ENCODE peak calls at places on chromosomes 2 and 18, in four cellular contexts. J is A549, Q is GM12878, E is K562. L is an unnamed sample.

GRCh38 chr2:165897741-165898140 is 55.8 kb downstream of the TTC21B start:
- ATAC-seq in J (no peak), Q (peak), E (no peak), L (no peak)

GRCh38 chr2:9618410-9618809 is 12.4 kb downstream of the YWHAQ start:
- ATAC-seq in J (no peak), Q (peak), E (no peak), L (no peak)

GRCh38 chr2:215951558-215951957 is 61.8 kb downstream of the MREG start:
- ATAC-seq in J (no peak), Q (no peak), E (no peak), L (no peak)

GRCh38 chr2:120978359-120979050 is 242.8 kb downstream of the GLI2 start:
- ATAC-seq in J (peak), Q (no peak), E (no peak), L (no peak)

GRCh38 chr2:59737313-59737712 is 816.1 kb downstream of the BCL11A start:
- ATAC-seq in J (no peak), Q (no peak), E (no peak), L (no peak)

GRCh38 chr18:41767960-41768359 is 187.1 kb upstream of the PIK3C3 start:
- ATAC-seq in J (no peak), Q (peak), E (no peak), L (no peak)

GRCh38 chr2:142629193-142629592 is 248.3 kb upstream of the KYNU start:
- ATAC-seq in J (no peak), Q (no peak), E (no peak), L (no peak)

GRCh38 chr2:52526735-52527134 is 1240.9 kb upstream of the CHAC2 start:
- ATAC-seq in J (no peak), Q (no peak), E (no peak), L (no peak)

GRCh38 chr2:150548527-150548926 is 61.1 kb upstream of the RND3 start:
- ATAC-seq in J (peak), Q (peak), E (peak), L (no peak)

GRCh38 chr2:32119161-32119560 is 46.5 kb upstream of the SLC30A6 start:
- ATAC-seq in J (no peak), Q (no peak), E (no peak), L (no peak)

GRCh38 chr2:170531876-170532275 is 183.3 kb upstream of the SP5 start:
- ATAC-seq in J (no peak), Q (peak), E (no peak), L (no peak)

GRCh38 chr2:231299267-231299666 is 96.2 kb upstream of the B3GNT7 start:
- ATAC-seq in J (no peak), Q (peak), E (no peak), L (no peak)

GRCh38 chr2:134257965-134258683 is 4.3 kb downstream of the MGAT5 start:
- ATAC-seq in J (no peak), Q (no peak), E (no peak), L (no peak)

GRCh38 chr2:51014722-51015121 is 17.2 kb downstream of the NRXN1 start:
- ATAC-seq in J (no peak), Q (no peak), E (no peak), L (no peak)

DNA sequence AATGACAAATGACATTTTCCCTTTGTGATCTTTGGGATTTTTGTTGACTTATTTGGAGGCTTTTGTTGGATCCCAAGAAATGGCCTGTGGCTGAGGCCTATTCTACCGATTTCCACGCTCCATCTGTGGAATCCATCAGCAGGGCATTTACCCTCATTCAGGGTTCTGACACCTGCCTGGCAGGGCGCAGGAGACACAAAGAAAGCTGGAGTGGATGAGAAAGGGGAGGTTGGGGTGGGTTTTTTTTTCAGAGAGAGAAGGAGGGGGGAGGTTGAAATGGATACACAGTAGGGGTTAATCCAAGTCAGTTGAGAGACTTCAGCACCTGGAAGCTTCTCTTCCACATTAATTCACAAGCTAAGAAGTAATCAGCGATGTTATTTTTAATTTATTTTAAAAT is 59.7 kb downstream of the PAX3 start:
- ATAC-seq in J (no peak), Q (no peak), E (no peak), L (no peak)
- TF ChIP-seq EP300 in J (no peak), Q (no peak), E (no peak), L (no peak)

GRCh38 chr18:77127769-77128671 is 4.6 kb downstream of the MBP start:
- ATAC-seq in J (peak), Q (peak), E (no peak), L (peak)
- TF ChIP-seq POLR2A in J (no peak), Q (no peak), E (no peak), L (no peak)

GRCh38 chr18:429030-429429 is 71.5 kb downstream of the COLEC12 start:
- ATAC-seq in J (no peak), Q (no peak), E (no peak), L (peak)
- TF ChIP-seq EP300 in J (no peak), Q (no peak), E (no peak), L (no peak)

GRCh38 chr2:62705007-62705829 is at the start of gene EHBP1:
- ATAC-seq in J (peak), Q (peak), E (peak), L (peak)
- TF ChIP-seq POLR2A in J (peak), Q (peak), E (peak), L (peak)

GRCh38 chr18:50647237-50647636 is 87.3 kb downstream of the MAPK4 start:
- ATAC-seq in J (no peak), Q (no peak), E (no peak), L (no peak)
- TF ChIP-seq EP300 in J (no peak), Q (no peak), E (no peak), L (no peak)

GRCh38 chr2:219386532-219387280 is 1.0 kb downstream of the DNPEP start:
- ATAC-seq in J (no peak), Q (no peak), E (no peak), L (no peak)

GRCh38 chr2:219388845-219389156 is 1.1 kb upstream of the DNPEP start:
- ATAC-seq in J (peak), Q (no peak), E (peak), L (no peak)

GRCh38 chr2:219385958-219386520 is 1.7 kb downstream of the DNPEP start:
- ATAC-seq in J (no peak), Q (no peak), E (no peak), L (no peak)

GRCh38 chr2:219387284-219388126 is at the start of gene DNPEP:
- ATAC-seq in J (peak), Q (peak), E (peak), L (peak)

DNA sequence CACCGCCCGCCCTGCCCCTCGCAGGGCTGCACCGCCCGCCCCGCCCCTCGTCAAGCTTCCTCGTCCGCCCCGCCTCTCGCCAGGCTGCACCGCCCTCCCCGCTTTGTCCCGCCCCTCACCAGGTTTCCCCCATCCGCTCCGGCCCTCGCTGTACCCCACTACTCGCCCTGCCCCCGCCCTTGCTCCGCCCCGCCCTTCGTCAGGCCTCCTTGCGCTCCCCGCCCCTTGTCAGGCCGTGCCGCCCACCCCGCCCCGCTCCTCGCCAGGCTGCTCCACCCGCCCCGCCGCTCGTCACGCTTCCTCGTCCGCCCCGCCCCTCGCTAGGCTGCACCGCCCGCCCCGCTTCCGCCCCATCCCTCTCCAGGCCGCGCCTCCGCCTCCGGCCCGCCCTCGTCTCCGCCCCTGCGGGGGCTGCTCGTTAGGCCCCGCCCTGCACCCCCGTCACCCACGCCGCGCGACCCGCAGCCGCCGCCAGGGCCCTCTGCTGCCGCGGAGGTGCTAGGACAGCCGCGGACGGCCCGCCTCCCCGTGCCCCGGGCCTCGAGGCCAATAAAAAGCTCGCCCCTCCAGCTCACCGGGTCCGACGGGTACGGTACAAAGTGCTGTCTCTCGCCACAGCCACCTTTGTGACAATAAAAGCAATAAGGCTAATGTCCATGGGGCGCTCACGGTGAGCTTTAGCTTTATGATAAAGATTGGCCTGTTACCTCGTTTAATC is 574 bp upstream of the DNPEP start:
- ATAC-seq in J (peak), Q (peak), E (peak), L (peak)
- TF ChIP-seq POLR2A in J (no peak), Q (no peak), E (peak), L (no peak)

GRCh38 chr2:70525032-70525431 is 28.6 kb downstream of the TGFA start:
- ATAC-seq in J (peak), Q (no peak), E (no peak), L (no peak)
- TF ChIP-seq EP300 in J (no peak), Q (no peak), E (no peak), L (no peak)

GRCh38 chr18:35444636-35445035 is 53.1 kb downstream of the INO80C start:
- ATAC-seq in J (no peak), Q (no peak), E (no peak), L (no peak)

GRCh38 chr18:35442701-35443100 is 55.1 kb downstream of the INO80C start:
- ATAC-seq in J (no peak), Q (no peak), E (peak), L (no peak)

GRCh38 chr18:35443847-35444246 is 53.9 kb downstream of the INO80C start:
- ATAC-seq in J (no peak), Q (no peak), E (no peak), L (no peak)

GRCh38 chr18:35441857-35442595 is 55.7 kb downstream of the INO80C start:
- ATAC-seq in J (no peak), Q (peak), E (no peak), L (no peak)

DNA sequence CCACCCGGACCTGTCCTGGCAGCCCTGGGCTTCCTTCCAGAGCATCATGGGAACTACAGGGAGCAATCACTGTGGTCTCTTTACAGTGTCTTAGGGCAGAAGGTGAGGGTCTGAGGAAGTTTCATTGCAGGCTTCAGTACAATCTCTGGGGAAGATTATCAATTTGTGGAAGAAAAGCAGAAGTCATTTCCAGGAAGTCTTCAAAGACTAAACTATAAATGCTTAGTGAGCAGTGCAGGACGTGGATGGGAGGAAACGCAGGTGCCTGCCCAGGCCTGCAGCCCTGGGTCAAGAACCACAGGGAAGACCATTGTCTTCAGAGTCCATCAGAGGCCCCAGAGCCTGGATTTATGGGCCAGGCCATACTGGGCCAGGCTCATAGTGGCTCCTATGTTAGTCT is 54.3 kb downstream of the INO80C start:
- ATAC-seq in J (no peak), Q (peak), E (peak), L (no peak)
- TF ChIP-seq POLR2A in J (no peak), Q (no peak), E (no peak), L (no peak)

GRCh38 chr2:15986644-15987043 is 46.3 kb downstream of the MYCN start:
- ATAC-seq in J (no peak), Q (no peak), E (no peak), L (no peak)

GRCh38 chr2:15984367-15985255 is 44.3 kb downstream of the MYCN start:
- ATAC-seq in J (no peak), Q (no peak), E (no peak), L (peak)

GRCh38 chr2:15985531-15985930 is 45.2 kb downstream of the MYCN start:
- ATAC-seq in J (no peak), Q (no peak), E (no peak), L (no peak)

GRCh38 chr2:15988724-15989123 is 48.4 kb downstream of the MYCN start:
- ATAC-seq in J (no peak), Q (no peak), E (no peak), L (no peak)

DNA sequence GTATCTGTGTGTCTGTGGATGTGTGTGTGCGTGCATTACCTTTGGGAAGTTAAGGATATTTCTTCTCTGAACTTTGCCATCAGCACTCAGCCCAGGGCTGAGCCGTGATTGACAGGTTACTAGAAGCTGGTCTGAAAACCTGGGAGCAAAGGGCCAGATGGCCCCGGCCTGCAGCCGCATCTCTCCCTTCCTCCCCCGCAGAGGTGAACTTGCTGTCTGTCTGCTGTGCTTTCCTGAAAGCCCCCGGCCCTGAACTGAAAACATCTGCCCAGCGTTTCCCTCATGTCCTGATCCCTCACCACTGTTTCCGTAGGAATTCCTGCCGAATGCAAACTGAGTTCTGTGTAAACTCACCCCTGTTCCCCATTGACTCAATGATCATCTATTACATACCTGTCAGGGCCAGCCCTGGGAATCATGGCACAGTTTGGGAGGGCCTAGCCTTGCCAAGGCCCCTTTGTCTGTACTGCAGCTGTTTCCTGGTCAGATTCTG is 45.8 kb downstream of the MYCN start:
- ATAC-seq in J (no peak), Q (no peak), E (no peak), L (no peak)
- TF ChIP-seq EP300 in J (no peak), Q (no peak), E (no peak), L (no peak)